ENCODE peak calls at places on chromosome 15, in ten cellular contexts. H, S, E, N, K, V, A, O, P and M are unnamed samples.

GRCh38 chr15:58442122-58442521 is 10.3 kb downstream of the LIPC start:
- DNase-seq in H (no peak), S (no peak), E (no peak), N (no peak), K (no peak), V (no peak), A (no peak), O (no peak), P (no peak), M (no peak)

GRCh38 chr15:41666353-41666920 is 6.2 kb downstream of the MGA start:
- DNase-seq in H (no peak), S (peak; percentile 72), E (no peak), N (no peak), K (no peak), V (no peak), A (no peak), O (no peak), P (no peak), M (no peak)

GRCh38 chr15:78626611-78627010 is 5.8 kb upstream of the CHRNA3 start:
- DNase-seq in H (no peak), S (no peak), E (no peak), N (peak; percentile 55), K (no peak), V (no peak), A (no peak), O (no peak), P (no peak), M (no peak)

GRCh38 chr15:82535566-82536408 is 4.5 kb downstream of the RPS17 start:
- DNase-seq in H (no peak), S (no peak), E (no peak), N (no peak), K (no peak), V (no peak), A (no peak), O (no peak), P (no peak), M (no peak)

GRCh38 chr15:34855893-34856292 is 60.5 kb upstream of the ACTC1 start:
- DNase-seq in H (no peak), S (peak; percentile 24), E (no peak), N (no peak), K (no peak), V (no peak), A (no peak), O (no peak), P (no peak), M (no peak)

GRCh38 chr15:65470866-65471265 is 46.6 kb downstream of the DPP8 start:
- DNase-seq in H (no peak), S (peak; percentile 15), E (no peak), N (no peak), K (no peak), V (no peak), A (no peak), O (no peak), P (no peak), M (no peak)

GRCh38 chr15:74882528-74882927 is 7.3 kb upstream of the MPI start:
- DNase-seq in H (no peak), S (no peak), E (no peak), N (no peak), K (no peak), V (no peak), A (no peak), O (no peak), P (no peak), M (no peak)

GRCh38 chr15:68312701-68313204 is 35.2 kb downstream of the FEM1B start:
- DNase-seq in H (no peak), S (peak; percentile 75), E (no peak), N (no peak), K (no peak), V (no peak), A (peak; percentile 54), O (no peak), P (peak; percentile 9), M (no peak)

GRCh38 chr15:101615986-101616848 is 36.0 kb downstream of the TM2D3 start:
- DNase-seq in H (no peak), S (peak; percentile 67), E (no peak), N (peak; percentile 35), K (no peak), V (no peak), A (no peak), O (no peak), P (no peak), M (no peak)

GRCh38 chr15:43769584-43770228 is 7.1 kb downstream of the ELL3 start:
- DNase-seq in H (peak; percentile 37), S (peak; percentile 64), E (no peak), N (peak; percentile 50), K (no peak), V (no peak), A (no peak), O (no peak), P (peak; percentile 72), M (peak; percentile 37)

GRCh38 chr15:67274236-67274635 is 19.6 kb downstream of the IQCH start:
- DNase-seq in H (no peak), S (no peak), E (no peak), N (no peak), K (no peak), V (no peak), A (no peak), O (no peak), P (no peak), M (no peak)

GRCh38 chr15:73330206-73331051 is 38.3 kb downstream of the HCN4 start:
- DNase-seq in H (no peak), S (no peak), E (no peak), N (no peak), K (no peak), V (no peak), A (no peak), O (no peak), P (no peak), M (no peak)

GRCh38 chr15:56194035-56194434 is 49.6 kb downstream of the RFX7 start:
- DNase-seq in H (no peak), S (peak; percentile 33), E (no peak), N (no peak), K (no peak), V (no peak), A (no peak), O (no peak), P (no peak), M (no peak)

GRCh38 chr15:33671456-33671855 is 296.8 kb upstream of the CHRM5 start:
- DNase-seq in H (peak; percentile 58), S (no peak), E (no peak), N (no peak), K (no peak), V (no peak), A (no peak), O (no peak), P (no peak), M (no peak)

GRCh38 chr15:38882226-38882625 is 317.6 kb upstream of the RASGRP1 start:
- DNase-seq in H (no peak), S (no peak), E (no peak), N (no peak), K (no peak), V (no peak), A (no peak), O (no peak), P (no peak), M (no peak)

GRCh38 chr15:72426753-72427152 is 28.6 kb downstream of the TMEM202 start:
- DNase-seq in H (no peak), S (no peak), E (no peak), N (no peak), K (no peak), V (no peak), A (no peak), O (no peak), P (no peak), M (no peak)

GRCh38 chr15:88219623-88220022 is 36.9 kb downstream of the NTRK3 start:
- DNase-seq in H (no peak), S (no peak), E (no peak), N (no peak), K (no peak), V (no peak), A (no peak), O (no peak), P (no peak), M (no peak)